ENCODE peak calls at places on chromosome 17, in nine cellular contexts. L is H1, K is body of pancreas, E is uterus, F is endothelial cell of umbilical vein, P is Peyer's patch, D is tibial nerve, J is right lobe of liver, Y is GM12878. B is an unnamed sample. For H3K4me1, the result is how much of the 10 kb centered on the place peaks cover.

GRCh38 chr17:3007651-3008121 is 55.7 kb downstream of the OR1D5 start:
- DNase-seq in L (no peak), K (no peak), E (no peak), F (no peak), P (peak), D (no peak), J (peak), Y (no peak), B (no peak)

GRCh38 chr17:33169580-33170285 is 123.4 kb downstream of the ASIC2 start:
- DNase-seq in L (no peak), K (no peak), E (no peak), F (no peak), P (no peak), D (no peak), J (no peak), Y (no peak), B (no peak)

GRCh38 chr17:48630925-48631692 is 5.0 kb upstream of the HOXB9 start:
- DNase-seq in L (peak), K (no peak), E (no peak), F (no peak), P (peak), D (no peak), J (no peak), Y (no peak), B (no peak)

GRCh38 chr17:71975998-71976649 is 144.7 kb upstream of the SOX9 start:
- DNase-seq in L (no peak), K (peak), E (peak), F (no peak), P (peak), D (peak), J (peak), Y (no peak), B (peak)

GRCh38 chr17:75753514-75754377 is 11.2 kb downstream of the GALK1 start:
- DNase-seq in L (peak), K (peak), E (peak), F (no peak), P (peak), D (no peak), J (peak), Y (no peak), B (peak)

GRCh38 chr17:40062347-40063033 is at the start of gene THRA:
- DNase-seq in L (peak), K (peak), E (peak), F (no peak), P (peak), D (peak), J (peak), Y (no peak), B (peak)

GRCh38 chr17:49913226-49914095 is 55.5 kb upstream of the DLX4 start:
- DNase-seq in L (no peak), K (no peak), E (no peak), F (no peak), P (no peak), D (no peak), J (no peak), Y (no peak), B (no peak)

GRCh38 chr17:67336859-67337258 is 29.5 kb downstream of the PSMD12 start:
- DNase-seq in L (peak), K (no peak), E (no peak), F (no peak), P (no peak), D (no peak), J (peak), Y (no peak), B (no peak)

GRCh38 chr17:35044181-35044580 is 19.3 kb downstream of the RFFL start:
- DNase-seq in L (no peak), K (peak), E (no peak), F (no peak), P (no peak), D (no peak), J (no peak), Y (no peak), B (no peak)

GRCh38 chr17:75031972-75032895 is 14.5 kb downstream of the ATP5PD start:
- DNase-seq in L (peak), K (peak), E (peak), F (peak), P (peak), D (peak), J (peak), Y (no peak), B (peak)

GRCh38 chr17:62051053-62051452 is 14.0 kb downstream of the MED13 start:
- DNase-seq in L (no peak), K (no peak), E (no peak), F (no peak), P (no peak), D (no peak), J (no peak), Y (no peak), B (no peak)

GRCh38 chr17:9900744-9901143 is 4.3 kb downstream of the RCVRN start:
- DNase-seq in L (no peak), K (no peak), E (peak), F (no peak), P (no peak), D (peak), J (no peak), Y (no peak), B (no peak)

GRCh38 chr17:14198575-14198974 is 38.1 kb downstream of the CDRT15 start:
- DNase-seq in L (no peak), K (no peak), E (no peak), F (no peak), P (no peak), D (no peak), J (no peak), Y (no peak), B (no peak)

GRCh38 chr17:413016-413350 is 60.4 kb upstream of the RPH3AL start:
- DNase-seq in L (no peak), K (no peak), E (no peak), F (no peak), P (no peak), D (no peak), J (no peak), Y (no peak), B (no peak)

GRCh38 chr17:57342141-57342540 is 85.8 kb downstream of the MSI2 start:
- DNase-seq in L (no peak), K (no peak), E (no peak), F (no peak), P (no peak), D (no peak), J (no peak), Y (no peak), B (no peak)

GRCh38 chr17:4721203-4722135 is 9.8 kb upstream of the MED11 start:
- DNase-seq in L (no peak), K (peak), E (no peak), F (peak), P (peak), D (no peak), J (peak), Y (no peak), B (peak)

GRCh38 chr17:40358323-40359038 is 6.1 kb downstream of the GJD3 start:
- DNase-seq in L (peak), K (peak), E (peak), F (peak), P (peak), D (peak), J (peak), Y (no peak), B (peak)

GRCh38 chr17:45675012-45675411 is 109.1 kb upstream of the CRHR1 start:
- DNase-seq in L (no peak), K (no peak), E (no peak), F (no peak), P (no peak), D (no peak), J (no peak), Y (no peak), B (no peak)

GRCh38 chr17:41919840-41920579 is 1.3 kb upstream of the ACLY start:
- DNase-seq in L (peak), K (no peak), E (peak), F (no peak), P (no peak), D (no peak), J (peak), Y (no peak), B (peak)

GRCh38 chr17:17381438-17382059 is 78.4 kb downstream of the NT5M start:
- DNase-seq in L (no peak), K (no peak), E (no peak), F (no peak), P (no peak), D (no peak), J (no peak), Y (no peak), B (no peak)
- H3K4me1 ChIP-seq in L (under half), K (under half), E (under half), F (under half), P (under half), D (under half), J (under half), Y (under half), B (under half)

DNA sequence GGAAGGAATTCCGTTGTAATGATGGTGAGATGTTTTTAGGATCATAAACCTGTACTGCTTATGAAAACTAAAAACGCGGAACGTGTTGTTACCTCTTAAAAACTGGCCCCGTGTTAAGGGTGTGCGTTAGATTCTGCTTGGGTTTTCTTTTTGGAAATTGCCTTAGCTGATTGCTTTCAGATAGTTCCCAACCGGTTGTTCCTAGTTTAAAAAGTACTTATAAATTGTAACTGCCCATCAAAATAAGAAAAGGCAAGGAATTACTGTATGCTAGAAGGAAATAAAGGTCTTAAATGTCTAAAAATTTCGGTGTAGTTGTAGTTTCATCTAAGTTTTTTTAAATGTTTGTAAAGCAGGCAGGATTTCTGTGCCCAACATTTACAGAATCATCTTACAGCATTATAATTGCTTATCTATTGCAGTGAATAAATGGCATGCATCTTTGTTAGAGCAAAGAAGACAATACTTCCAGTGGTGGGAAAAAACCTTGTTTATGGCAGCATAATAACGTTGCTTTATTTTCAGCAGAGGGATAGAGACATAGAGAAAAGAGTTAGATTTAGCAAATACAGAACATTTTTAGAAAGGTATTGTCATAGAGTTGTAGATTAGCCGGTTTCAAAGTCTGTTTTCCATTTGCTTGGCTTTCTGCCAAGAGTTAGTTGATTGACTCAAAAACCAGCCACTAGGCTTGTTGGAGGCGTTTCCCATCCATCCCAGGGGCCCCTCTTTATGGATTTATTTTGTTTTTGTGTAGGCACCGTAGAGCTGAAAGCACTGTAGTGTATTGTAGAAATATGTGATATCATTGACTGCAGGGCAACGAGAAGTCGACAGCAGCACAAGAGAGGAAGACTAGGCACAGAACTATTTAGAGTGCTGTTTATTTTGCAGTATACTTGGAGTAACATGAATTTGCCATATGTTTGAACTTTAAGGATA is 1.7 kb downstream of the PPM1D start:
- DNase-seq in L (peak), K (peak), E (peak), F (peak), P (no peak), D (peak), J (no peak), Y (peak), B (peak)
- TF ChIP-seq POLR2A in L (no peak), K (peak), E (no peak), F (no peak), P (no peak), D (peak), J (no peak), Y (no peak), B (no peak)

GRCh38 chr17:59634632-59635561 is 15.2 kb downstream of the CLTC start:
- DNase-seq in L (no peak), K (no peak), E (no peak), F (peak), P (no peak), D (no peak), J (no peak), Y (no peak), B (no peak)

GRCh38 chr17:59633658-59634359 is 14.1 kb downstream of the CLTC start:
- DNase-seq in L (no peak), K (no peak), E (no peak), F (no peak), P (no peak), D (no peak), J (no peak), Y (no peak), B (no peak)

GRCh38 chr17:59641799-59642484 is 22.2 kb downstream of the CLTC start:
- DNase-seq in L (no peak), K (no peak), E (no peak), F (no peak), P (no peak), D (no peak), J (no peak), Y (peak), B (no peak)

GRCh38 chr17:59642535-59642934 is 22.8 kb downstream of the CLTC start:
- DNase-seq in L (no peak), K (no peak), E (no peak), F (no peak), P (no peak), D (no peak), J (no peak), Y (no peak), B (no peak)

DNA sequence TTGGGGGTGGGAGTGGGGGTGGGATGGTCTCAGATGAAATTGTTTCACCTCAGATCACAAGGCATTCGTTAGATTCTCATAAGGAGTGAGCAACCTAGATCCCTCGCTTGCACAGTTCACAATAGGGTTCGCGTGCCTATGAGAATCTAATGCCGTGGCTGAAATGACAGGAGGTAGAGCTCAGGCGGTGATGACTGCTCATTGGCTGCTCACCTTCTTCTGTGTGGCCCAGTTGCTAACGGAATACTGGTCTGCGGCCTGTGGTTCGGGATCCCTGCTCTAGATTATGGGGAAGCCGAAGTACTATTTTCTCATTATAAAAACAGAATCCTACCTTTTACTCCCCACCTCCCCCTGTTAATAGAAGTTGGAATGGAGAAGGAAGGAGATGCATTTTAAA is 18.9 kb downstream of the CLTC start:
- DNase-seq in L (no peak), K (no peak), E (no peak), F (no peak), P (no peak), D (no peak), J (no peak), Y (no peak), B (no peak)
- H3K4me1 ChIP-seq in L (under half), K (half or more), E (under half), F (under half), P (under half), D (half or more), J (under half), Y (under half), B (under half)

GRCh38 chr17:7884581-7885356 is 3.8 kb upstream of the CHD3 start:
- DNase-seq in L (no peak), K (peak), E (no peak), F (no peak), P (peak), D (no peak), J (no peak), Y (no peak), B (peak)
- TF ChIP-seq POLR2A in L (no peak), K (no peak), E (no peak), F (no peak), P (no peak), D (no peak), J (no peak), Y (peak), B (no peak)

GRCh38 chr17:42980274-42980765 is at the start of gene RUNDC1:
- DNase-seq in L (peak), K (peak), E (peak), F (peak), P (peak), D (peak), J (peak), Y (peak), B (peak)
- H3K4me1 ChIP-seq in L (under half), K (under half), E (under half), F (under half), P (under half), D (under half), J (under half), Y (under half), B (under half)

GRCh38 chr17:16442141-16442540 is 26.8 kb downstream of the TRPV2 start:
- DNase-seq in L (no peak), K (no peak), E (no peak), F (no peak), P (no peak), D (no peak), J (no peak), Y (no peak), B (no peak)

GRCh38 chr17:16442594-16443389 is 27.4 kb downstream of the TRPV2 start:
- DNase-seq in L (no peak), K (no peak), E (no peak), F (no peak), P (no peak), D (no peak), J (no peak), Y (no peak), B (no peak)

GRCh38 chr17:16443390-16444257 is 28.3 kb downstream of the TRPV2 start:
- DNase-seq in L (peak), K (no peak), E (no peak), F (no peak), P (no peak), D (no peak), J (no peak), Y (no peak), B (no peak)

GRCh38 chr17:16446338-16446983 is 31.1 kb downstream of the TRPV2 start:
- DNase-seq in L (peak), K (no peak), E (no peak), F (no peak), P (no peak), D (no peak), J (no peak), Y (no peak), B (no peak)

GRCh38 chr17:16444258-16444886 is 29.0 kb downstream of the TRPV2 start:
- DNase-seq in L (no peak), K (peak), E (no peak), F (no peak), P (no peak), D (no peak), J (no peak), Y (no peak), B (no peak)
- TF ChIP-seq POLR2A in L (peak), K (no peak), E (no peak), F (peak), P (no peak), D (no peak), J (no peak), Y (peak), B (no peak)

GRCh38 chr17:81556175-81556691 is 4.1 kb upstream of the FAAP100 start:
- DNase-seq in L (no peak), K (no peak), E (no peak), F (no peak), P (peak), D (no peak), J (no peak), Y (no peak), B (no peak)
- H3K4me1 ChIP-seq in L (under half), K (under half), E (under half), F (under half), P (under half), D (under half), J (under half), Y (under half), B (under half)

GRCh38 chr17:11757796-11758195 is 159.5 kb downstream of the DNAH9 start:
- DNase-seq in L (no peak), K (no peak), E (no peak), F (no peak), P (no peak), D (no peak), J (no peak), Y (no peak), B (no peak)
- TF ChIP-seq POLR2A in L (no peak), K (no peak), E (no peak), F (no peak), P (no peak), D (no peak), J (no peak), Y (no peak), B (no peak)

GRCh38 chr17:27810211-27810901 is 10.0 kb upstream of the NOS2 start:
- DNase-seq in L (no peak), K (no peak), E (no peak), F (no peak), P (no peak), D (no peak), J (no peak), Y (peak), B (no peak)

GRCh38 chr17:27808629-27809028 is 8.3 kb upstream of the NOS2 start:
- DNase-seq in L (no peak), K (no peak), E (no peak), F (no peak), P (no peak), D (no peak), J (no peak), Y (peak), B (no peak)

GRCh38 chr17:27809555-27809954 is 9.2 kb upstream of the NOS2 start:
- DNase-seq in L (no peak), K (no peak), E (no peak), F (no peak), P (no peak), D (no peak), J (no peak), Y (no peak), B (no peak)

GRCh38 chr17:27805520-27806146 is 5.3 kb upstream of the NOS2 start:
- DNase-seq in L (peak), K (peak), E (peak), F (peak), P (peak), D (peak), J (peak), Y (peak), B (peak)

GRCh38 chr17:27807567-27808470 is 7.5 kb upstream of the NOS2 start:
- DNase-seq in L (no peak), K (peak), E (no peak), F (no peak), P (no peak), D (no peak), J (no peak), Y (peak), B (peak)
- H3K4me1 ChIP-seq in L (under half), K (under half), E (under half), F (under half), P (under half), D (under half), J (under half), Y (half or more), B (under half)